ENCODE peak calls at places on chromosomes 4 and X, in nine cellular contexts. N is H9, W is A549, K is testis, E is PC-9, I is epithelial cell of proximal tubule, M is left ventricle myocardium inferior, V is GM06990, D is colonic mucosa. L is an unnamed sample.
A peak's percentile ranks its signal among the peaks of the same experiment; 100 is the strongest.

GRCh38 chr4:169283114-169283509 is 12.4 kb upstream of the SH3RF1 start:
- DNase-seq in M (no peak), V (no peak), I (no peak), N (no peak), K (no peak), D (no peak), E (peak; percentile 31), W (peak; percentile 14), L (no peak)

GRCh38 chrX:54446084-54446483 is 5.9 kb downstream of the TSR2 start:
- DNase-seq in V (no peak), D (no peak), W (no peak), I (no peak), K (no peak), N (peak; percentile 82), E (no peak), M (no peak), L (no peak)

GRCh38 chr4:40227284-40227683 is 30.5 kb downstream of the RHOH start:
- DNase-seq in N (no peak), K (no peak), M (no peak), I (no peak), D (no peak), V (peak; percentile 57), E (no peak), W (no peak), L (no peak)

GRCh38 chr4:174117445-174117844 is 166.0 kb downstream of the FBXO8 start:
- DNase-seq in I (no peak), M (no peak), E (no peak), W (no peak), V (no peak), D (no peak), N (no peak), K (no peak), L (no peak)

GRCh38 chr4:100988876-100989275 is 358.4 kb downstream of the PPP3CA start:
- DNase-seq in V (no peak), N (no peak), W (no peak), K (no peak), M (no peak), I (no peak), D (no peak), E (no peak), L (no peak)

GRCh38 chrX:370963-371745 is 15.6 kb downstream of the PPP2R3B start:
- DNase-seq in V (no peak), K (no peak), I (no peak), M (no peak), E (no peak), W (no peak), D (no peak), N (no peak), L (no peak)

GRCh38 chr4:155143512-155143911 is 64.9 kb upstream of the NPY2R start:
- DNase-seq in I (no peak), D (no peak), M (no peak), V (peak; percentile 2), W (no peak), E (no peak), K (no peak), N (no peak), L (no peak)

GRCh38 chr4:107035711-107036601 is at the start of gene DKK2:
- DNase-seq in N (peak; percentile 41), D (no peak), E (no peak), I (no peak), W (no peak), K (no peak), M (no peak), V (no peak), L (no peak)

GRCh38 chrX:150543230-150544155 is 24.9 kb upstream of the MTM1 start:
- DNase-seq in N (no peak), M (no peak), W (no peak), E (no peak), D (no peak), V (peak; percentile 60), I (no peak), K (no peak), L (no peak)

GRCh38 chr4:99394913-99395312 is 40.2 kb downstream of the ADH7 start:
- DNase-seq in V (no peak), K (no peak), M (no peak), W (no peak), N (no peak), I (no peak), D (no peak), E (no peak), L (no peak)

GRCh38 chrX:47240619-47241018 is 7.8 kb downstream of the USP11 start:
- DNase-seq in M (no peak), W (no peak), D (no peak), N (no peak), V (no peak), I (no peak), E (no peak), K (no peak), L (no peak)

GRCh38 chr4:126405369-126405982 is 1090.7 kb downstream of the FAT4 start:
- DNase-seq in E (no peak), K (no peak), V (no peak), N (peak; percentile 32), W (no peak), M (no peak), D (no peak), I (no peak), L (no peak)

GRCh38 chr4:85514783-85515182 is 39.8 kb downstream of the ARHGAP24 start:
- DNase-seq in M (no peak), W (no peak), E (no peak), V (no peak), N (no peak), I (no peak), D (no peak), K (no peak), L (no peak)

GRCh38 chrX:16484338-16484737 is 165.6 kb upstream of the S100G start:
- DNase-seq in V (no peak), D (no peak), I (peak; percentile 59), E (peak; percentile 25), N (no peak), W (no peak), M (no peak), K (no peak), L (no peak)

GRCh38 chr4:181503800-181504364 is 739.3 kb upstream of the TENM3 start:
- DNase-seq in D (no peak), E (no peak), V (no peak), M (no peak), K (no peak), N (peak; percentile 43), I (no peak), W (no peak), L (no peak)

GRCh38 chrX:137227164-137227563 is 193.4 kb upstream of the GPR101 start:
- DNase-seq in E (no peak), N (no peak), V (no peak), I (no peak), K (peak; percentile 35), W (no peak), D (no peak), M (no peak), L (no peak)

GRCh38 chr4:38753021-38753806 is 29.6 kb downstream of the TLR10 start:
- DNase-seq in V (no peak), K (peak; percentile 85), M (peak; percentile 78), I (peak; percentile 84), N (peak; percentile 97), W (no peak), D (peak; percentile 58), E (peak; percentile 91), L (peak; percentile 55)

GRCh38 chr4:26132858-26133257 is 188.0 kb upstream of the RBPJ start:
- DNase-seq in D (no peak), E (no peak), K (no peak), V (peak; percentile 26), N (peak; percentile 57), I (no peak), M (no peak), W (no peak), L (no peak)

GRCh38 chrX:1646009-1646408 is 31.1 kb downstream of the ASMT start:
- DNase-seq in K (no peak), D (no peak), E (no peak), M (no peak), W (no peak), N (no peak), V (no peak), I (no peak), L (no peak)

GRCh38 chrX:43551590-43551989 is 104.5 kb upstream of the MAOA start:
- DNase-seq in I (no peak), N (peak; percentile 41), K (no peak), V (no peak), W (no peak), E (no peak), D (no peak), M (no peak), L (no peak)

GRCh38 chr4:21134994-21135393 is 434.7 kb downstream of the PACRGL start:
- DNase-seq in I (peak; percentile 6), M (no peak), W (no peak), K (no peak), V (no peak), N (no peak), E (no peak), D (no peak), L (no peak)
- TF ChIP-seq CTCF in I (peak; percentile 51), M (no peak), W (no peak), K (no peak), V (no peak), N (peak; percentile 64), E (peak; percentile 23), D (peak; percentile 33), L (no peak)

DNA sequence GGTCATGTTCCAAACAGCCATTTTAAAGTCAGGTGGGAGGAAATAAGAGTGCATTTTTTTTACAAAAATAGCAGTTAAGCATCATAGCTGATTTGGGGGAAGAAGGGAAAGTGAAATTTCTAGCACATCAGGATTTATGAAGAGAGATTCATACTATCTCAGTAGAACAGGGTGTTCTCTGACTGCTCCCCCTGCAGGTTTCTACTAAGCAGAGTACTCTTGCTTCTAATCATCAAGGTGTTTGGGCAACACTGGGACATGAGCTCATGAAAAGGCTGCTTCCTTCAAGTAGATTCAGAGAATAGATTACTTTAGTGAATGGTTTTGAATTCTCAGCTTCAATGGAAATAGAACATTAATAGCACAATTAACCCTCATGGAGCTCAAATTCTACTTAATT is 591.4 kb upstream of the PCDH10 start:
- DNase-seq in N (peak; percentile 33), K (no peak), D (no peak), E (no peak), I (no peak), W (no peak), M (no peak), V (no peak), L (no peak)
- TF ChIP-seq CTCF in N (peak; percentile 68), K (no peak), D (no peak), E (no peak), I (peak; percentile 46), W (no peak), M (no peak), V (no peak), L (no peak)

DNA sequence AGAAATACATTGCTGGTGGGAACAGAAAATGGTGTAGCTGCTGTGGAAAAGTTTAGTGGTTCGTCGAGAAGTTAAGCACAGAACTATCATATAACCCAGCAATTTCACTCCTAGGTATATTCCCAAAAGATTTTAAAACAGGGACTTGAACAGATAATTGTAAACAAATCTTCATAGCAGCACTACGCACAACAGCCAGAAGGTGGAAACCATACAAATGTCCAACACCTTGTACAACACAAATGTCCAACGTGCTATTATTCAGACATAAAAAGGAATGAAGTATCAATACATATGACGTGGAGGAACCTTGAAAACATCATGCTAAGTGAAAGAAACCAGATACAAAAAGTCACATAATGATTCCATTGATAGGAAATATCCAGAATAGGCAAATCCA is 37.9 kb downstream of the CUL4B start:
- DNase-seq in N (no peak), E (no peak), M (no peak), W (no peak), V (no peak), I (no peak), K (no peak), D (no peak), L (no peak)
- TF ChIP-seq CTCF in N (no peak), E (no peak), M (no peak), W (peak; percentile 8), V (no peak), I (no peak), K (no peak), D (no peak), L (no peak)

GRCh38 chrX:115547448-115547847 is 13.5 kb upstream of the PLS3 start:
- DNase-seq in W (no peak), M (no peak), N (peak; percentile 44), V (no peak), K (no peak), E (no peak), D (no peak), I (no peak), L (no peak)
- TF ChIP-seq CTCF in W (peak; percentile 31), M (no peak), N (peak; percentile 66), V (no peak), K (no peak), E (peak; percentile 51), D (no peak), I (peak; percentile 28), L (no peak)